ENCODE peak calls at places on chromosomes 16 and 17, in four cellular contexts. Q is HepG2, P is WTC11, J is K562. T is an unnamed sample.

GRCh38 chr17:39973496-39973895 is 7.1 kb upstream of the PSMD3 start:
- DNase-seq in Q (no peak), P (no peak), J (no peak), T (no peak)

GRCh38 chr17:49407981-49408501 is 6.6 kb downstream of the PHB1 start:
- DNase-seq in Q (peak), P (peak), J (peak), T (no peak)

GRCh38 chr17:30933966-30934365 is 12.2 kb downstream of the ADAP2 start:
- DNase-seq in Q (no peak), P (no peak), J (no peak), T (no peak)

GRCh38 chr17:55571095-55571494 is 59.8 kb upstream of the SMIM36 start:
- DNase-seq in Q (no peak), P (no peak), J (no peak), T (no peak)

GRCh38 chr16:8583199-8583598 is 7.1 kb downstream of the TMEM114 start:
- DNase-seq in Q (no peak), P (no peak), J (no peak), T (no peak)

GRCh38 chr16:84607694-84608093 is 10.2 kb downstream of the COTL1 start:
- DNase-seq in Q (no peak), P (no peak), J (peak), T (no peak)

GRCh38 chr16:81036751-81037350 is 1.2 kb downstream of the ATMIN start:
- DNase-seq in Q (peak), P (no peak), J (peak), T (no peak)

GRCh38 chr16:26261621-26262020 is 569.9 kb downstream of the HS3ST4 start:
- DNase-seq in Q (no peak), P (no peak), J (no peak), T (no peak)

GRCh38 chr16:72139908-72140307 is 32.0 kb downstream of the PMFBP1 start:
- DNase-seq in Q (no peak), P (no peak), J (no peak), T (no peak)

GRCh38 chr16:81987121-81987520 is 24.1 kb downstream of the SDR42E1 start:
- DNase-seq in Q (no peak), P (no peak), J (no peak), T (no peak)

GRCh38 chr16:53822936-53823529 is 119.1 kb downstream of the FTO start:
- DNase-seq in Q (no peak), P (no peak), J (no peak), T (peak)

GRCh38 chr16:69513180-69513966 is 52.4 kb upstream of the NFAT5 start:
- DNase-seq in Q (no peak), P (no peak), J (no peak), T (no peak)

GRCh38 chr17:30091166-30091670 is 25.4 kb upstream of the NSRP1 start:
- DNase-seq in Q (no peak), P (no peak), J (no peak), T (no peak)

GRCh38 chr17:80414508-80414802 is 512 bp upstream of the ENDOV start:
- DNase-seq in Q (peak), P (no peak), J (peak), T (no peak)

GRCh38 chr17:78013683-78014467 is 55.4 kb downstream of the TNRC6C start:
- DNase-seq in Q (peak), P (peak), J (peak), T (peak)

GRCh38 chr16:81523387-81524115 is 78.9 kb downstream of the CMIP start:
- DNase-seq in Q (no peak), P (no peak), J (no peak), T (no peak)

GRCh38 chr17:55969577-55969976 is 183.7 kb upstream of the ANKFN1 start:
- DNase-seq in Q (no peak), P (no peak), J (no peak), T (no peak)

GRCh38 chr16:10668322-10669045 is 26.2 kb downstream of the TEKT5 start:
- DNase-seq in Q (peak), P (peak), J (peak), T (no peak)

GRCh38 chr17:82830249-82830661 is 9.6 kb downstream of the ZNF750 start:
- DNase-seq in Q (no peak), P (no peak), J (no peak), T (no peak)

GRCh38 chr17:33002245-33002644 is 10.6 kb downstream of the SPACA3 start:
- DNase-seq in Q (no peak), P (no peak), J (no peak), T (no peak)

GRCh38 chr17:76138234-76138895 is 2.7 kb downstream of the FOXJ1 start:
- DNase-seq in Q (peak), P (peak), J (no peak), T (no peak)

GRCh38 chr16:49857423-49858181 is 1.7 kb upstream of the ZNF423 start:
- DNase-seq in Q (peak), P (peak), J (peak), T (no peak)

GRCh38 chr17:50196826-50197225 is 4.6 kb downstream of the COL1A1 start:
- DNase-seq in Q (no peak), P (no peak), J (no peak), T (no peak)

GRCh38 chr17:33056392-33057146 is 64.9 kb downstream of the SPACA3 start:
- DNase-seq in Q (peak), P (no peak), J (no peak), T (no peak)

DNA sequence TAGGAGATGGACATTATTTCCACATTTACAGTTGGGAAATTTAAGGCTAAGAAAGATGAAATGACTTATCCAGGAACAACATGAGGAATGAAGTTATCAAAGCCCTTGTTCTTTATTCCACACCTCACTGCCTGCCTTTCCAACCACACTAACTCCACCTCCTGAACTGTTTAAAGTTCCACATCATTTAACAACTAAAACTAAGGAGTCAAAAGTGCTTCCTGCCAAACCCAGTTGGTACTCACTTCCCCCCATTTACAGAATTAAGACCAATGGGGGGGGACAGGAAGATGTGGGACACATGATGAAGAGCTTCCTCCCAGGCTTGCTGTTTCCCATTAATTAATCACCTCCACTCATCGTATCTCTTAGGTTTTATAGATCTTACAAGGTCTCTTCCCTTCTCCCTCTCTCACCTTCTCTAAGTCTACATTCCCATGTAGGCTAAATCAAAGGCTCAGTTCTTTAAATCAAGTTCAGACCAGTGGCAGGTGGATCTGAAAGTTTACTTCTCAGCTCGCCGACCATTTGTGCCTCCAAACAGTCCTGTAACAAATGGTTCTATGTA is 19.2 kb upstream of the TMEM101 start:
- DNase-seq in Q (no peak), P (no peak), J (no peak), T (no peak)
- TF ChIP-seq CBFB in Q (no peak), P (no peak), J (no peak), T (no peak)

DNA sequence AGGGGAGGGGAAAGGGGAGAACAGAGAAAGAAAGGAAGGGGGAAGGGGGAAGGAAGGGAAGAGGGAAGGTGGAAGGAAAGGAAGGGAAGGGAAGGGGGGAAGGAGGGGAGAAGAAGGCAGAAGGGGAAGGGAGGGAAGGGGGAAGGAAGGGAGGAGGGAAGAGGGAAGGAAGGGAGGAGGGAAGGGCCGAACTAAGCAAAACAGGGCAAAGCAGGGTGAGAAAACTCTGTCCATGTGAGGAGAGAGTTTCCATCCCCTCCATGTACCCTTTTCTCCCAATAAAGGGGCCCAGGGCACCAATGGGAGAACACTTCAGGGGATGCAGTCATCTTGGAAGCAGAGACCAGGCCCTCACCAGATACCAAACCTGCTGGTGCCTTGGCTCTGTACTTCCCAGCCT is 256.8 kb upstream of the CDH5 start:
- DNase-seq in Q (no peak), P (no peak), J (no peak), T (no peak)
- TF ChIP-seq CTCF in Q (no peak), P (no peak), J (no peak), T (no peak)

GRCh38 chr17:35065880-35066279 is 2.4 kb upstream of the RFFL start:
- DNase-seq in Q (no peak), P (no peak), J (no peak), T (no peak)

GRCh38 chr17:35073991-35074627 is 10.6 kb upstream of the RFFL start:
- DNase-seq in Q (peak), P (no peak), J (no peak), T (no peak)

GRCh38 chr17:35073183-35073790 is 9.8 kb upstream of the RFFL start:
- DNase-seq in Q (no peak), P (no peak), J (no peak), T (no peak)

GRCh38 chr17:35068249-35068648 is 4.7 kb upstream of the RFFL start:
- DNase-seq in Q (no peak), P (no peak), J (no peak), T (no peak)

DNA sequence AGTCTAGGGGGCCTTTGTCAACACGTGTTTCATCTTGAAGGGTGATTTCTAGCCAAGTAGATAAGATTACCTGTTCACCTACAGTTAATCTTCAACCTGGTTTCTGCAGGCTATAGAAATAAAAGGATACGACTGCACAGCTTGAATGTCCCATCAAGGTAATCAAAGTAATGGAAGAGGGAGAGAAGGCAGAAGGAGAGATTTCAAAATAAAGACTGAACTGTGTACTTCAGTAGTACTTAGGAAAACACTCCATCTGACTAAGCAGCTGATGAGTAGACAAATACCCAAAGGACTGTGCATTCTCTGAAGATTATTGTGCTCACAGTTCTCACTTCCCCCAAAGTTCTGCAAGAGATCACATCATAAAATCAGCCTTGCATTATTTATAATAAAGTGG is 5.8 kb upstream of the RFFL start:
- DNase-seq in Q (no peak), P (no peak), J (no peak), T (no peak)
- TF ChIP-seq CBFB in Q (no peak), P (no peak), J (no peak), T (no peak)

GRCh38 chr17:74960739-74961342 is 11.7 kb downstream of the HID1 start:
- DNase-seq in Q (peak), P (peak), J (peak), T (no peak)
- TF ChIP-seq CTCF in Q (peak), P (no peak), J (peak), T (peak)

GRCh38 chr17:64133546-64134215 is 3.7 kb upstream of the ERN1 start:
- DNase-seq in Q (peak), P (no peak), J (peak), T (no peak)
- TF ChIP-seq CBFB in Q (no peak), P (no peak), J (no peak), T (no peak)

GRCh38 chr16:17793354-17793753 is 322.6 kb upstream of the XYLT1 start:
- DNase-seq in Q (no peak), P (no peak), J (no peak), T (no peak)
- TF ChIP-seq CTCF in Q (no peak), P (no peak), J (no peak), T (no peak)

GRCh38 chr16:2786826-2787151 is 571 bp downstream of the PRSS33 start:
- DNase-seq in Q (no peak), P (no peak), J (no peak), T (no peak)

GRCh38 chr16:2783581-2784375 is 3.6 kb downstream of the PRSS33 start:
- DNase-seq in Q (no peak), P (peak), J (no peak), T (no peak)

GRCh38 chr16:2784536-2785100 is 2.7 kb downstream of the PRSS33 start:
- DNase-seq in Q (no peak), P (no peak), J (no peak), T (no peak)

GRCh38 chr16:2786061-2786825 is 1.1 kb downstream of the PRSS33 start:
- DNase-seq in Q (no peak), P (no peak), J (no peak), T (no peak)

DNA sequence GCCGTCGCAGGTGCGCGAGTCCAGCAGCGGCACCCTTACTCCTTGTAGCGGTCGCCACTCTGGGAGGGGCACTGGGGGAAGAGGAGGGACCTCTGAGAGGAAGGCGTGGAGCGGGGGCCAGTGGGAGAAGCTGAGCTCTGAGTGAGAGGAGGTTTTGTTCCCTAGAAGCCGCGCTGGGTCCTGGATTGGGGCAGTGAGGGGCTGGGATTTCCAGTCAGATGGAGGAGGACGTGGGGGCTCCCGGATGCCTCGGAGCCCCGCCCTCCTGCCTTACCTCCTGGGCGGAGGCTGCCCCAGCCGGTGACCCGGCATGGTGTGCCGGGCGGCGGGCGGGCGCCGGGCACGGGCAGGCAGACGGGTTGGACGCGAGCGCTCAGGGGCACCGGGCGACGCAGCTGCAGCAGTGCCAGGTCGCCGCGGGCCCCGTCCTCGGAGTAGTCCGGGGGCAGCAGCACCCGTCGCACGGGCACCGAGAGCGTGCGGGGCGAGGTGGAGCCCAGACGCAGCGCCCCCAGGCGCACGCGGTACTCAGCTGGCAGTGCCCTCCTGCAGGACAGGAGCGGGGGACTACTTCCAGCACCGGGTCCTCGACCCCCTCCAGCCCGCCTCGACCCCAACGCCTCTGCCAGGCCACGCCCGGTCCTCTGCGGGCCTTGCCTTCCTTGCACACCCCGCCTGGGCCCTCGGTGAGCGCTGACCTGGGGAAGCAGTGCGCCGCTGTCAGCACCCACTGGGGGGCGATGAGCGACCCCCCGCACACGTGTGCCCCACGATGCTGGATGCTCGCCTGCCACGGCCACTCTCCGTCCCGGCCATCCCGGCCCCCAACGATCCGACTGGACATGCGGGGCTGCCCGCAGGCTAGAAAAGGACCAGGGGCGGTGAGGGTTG is 2.0 kb downstream of the PRSS33 start:
- DNase-seq in Q (no peak), P (peak), J (peak), T (no peak)
- TF ChIP-seq CBFB in Q (no peak), P (no peak), J (no peak), T (no peak)

GRCh38 chr17:6473128-6473767 is 29.0 kb downstream of the PIMREG start:
- DNase-seq in Q (peak), P (peak), J (peak), T (no peak)
- TF ChIP-seq CTCF in Q (peak), P (peak), J (peak), T (peak)

DNA sequence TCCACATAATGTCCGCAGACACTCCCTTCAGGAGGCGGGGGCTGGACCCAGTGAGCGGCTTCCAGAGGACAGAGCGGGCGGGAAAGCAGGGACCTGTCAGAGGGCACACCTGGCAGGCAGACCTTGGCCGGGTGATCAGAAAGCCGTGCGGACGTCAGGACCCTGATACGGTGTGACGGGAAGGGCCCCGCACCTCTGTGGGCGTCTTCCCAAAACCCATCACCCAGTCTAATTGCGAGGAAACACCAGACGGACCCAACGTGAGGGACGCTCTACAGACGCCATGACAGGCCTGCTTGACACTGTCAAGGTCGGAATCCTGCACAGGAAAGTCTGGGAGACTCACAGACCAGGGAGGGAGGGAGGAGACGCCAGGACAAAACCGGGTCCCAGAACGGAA is 8.4 kb downstream of the LMF1 start:
- DNase-seq in Q (no peak), P (no peak), J (no peak), T (no peak)
- TF ChIP-seq CBFB in Q (no peak), P (no peak), J (no peak), T (no peak)

T was measured in GM12878.